ENCODE peak calls at places on chromosomes 2 and 18, in four cellular contexts. Z is K562, N is breast epithelium, B is cardiac muscle cell. R is an unnamed sample.

GRCh38 chr2:70140978-70141753 is 49.7 kb downstream of the C2orf42 start:
- DNase-seq in Z (peak; percentile 34), N (peak; percentile 80), B (no peak), R (peak; percentile 90)

GRCh38 chr2:113251118-113251517 is 27.6 kb downstream of the PAX8 start:
- DNase-seq in Z (peak; percentile 52), N (no peak), B (no peak), R (no peak)

GRCh38 chr2:167480232-167480985 is 592.1 kb downstream of the XIRP2 start:
- DNase-seq in Z (no peak), N (no peak), B (no peak), R (no peak)

GRCh38 chr2:233118601-233119000 is 58.5 kb downstream of the INPP5D start:
- DNase-seq in Z (no peak), N (no peak), B (no peak), R (peak; percentile 88)

GRCh38 chr2:37168217-37168981 is 11.6 kb upstream of the EIF2AK2 start:
- DNase-seq in Z (peak; percentile 66), N (no peak), B (peak; percentile 50), R (peak; percentile 34)

GRCh38 chr18:77133051-77133919 is 702 bp upstream of the MBP start:
- DNase-seq in Z (no peak), N (no peak), B (peak; percentile 46), R (peak; percentile 66)

GRCh38 chr2:667332-668000 is 9.7 kb downstream of the TMEM18 start:
- DNase-seq in Z (peak; percentile 61), N (no peak), B (no peak), R (no peak)

GRCh38 chr2:39256040-39256439 is 12.3 kb upstream of the CDKL4 start:
- DNase-seq in Z (no peak), N (no peak), B (no peak), R (no peak)

GRCh38 chr2:100640329-100641114 is 77.7 kb downstream of the PDCL3 start:
- DNase-seq in Z (no peak), N (no peak), B (no peak), R (no peak)

GRCh38 chr2:21438949-21439348 is 315.2 kb downstream of the TDRD15 start:
- DNase-seq in Z (no peak), N (no peak), B (no peak), R (no peak)

GRCh38 chr2:218002103-218002502 is 692 bp downstream of the TNS1 start:
- DNase-seq in Z (no peak), N (no peak), B (no peak), R (no peak)

GRCh38 chr18:7946724-7947377 is 379.7 kb downstream of the PTPRM start:
- DNase-seq in Z (no peak), N (no peak), B (peak; percentile 42), R (no peak)

GRCh38 chr2:96356889-96357288 is 21.3 kb downstream of the NCAPH start:
- DNase-seq in Z (no peak), N (no peak), B (no peak), R (no peak)

GRCh38 chr18:12726774-12727550 is 24.1 kb downstream of the PSMG2 start:
- DNase-seq in Z (peak; percentile 63), N (no peak), B (peak; percentile 73), R (peak; percentile 72)

DNA sequence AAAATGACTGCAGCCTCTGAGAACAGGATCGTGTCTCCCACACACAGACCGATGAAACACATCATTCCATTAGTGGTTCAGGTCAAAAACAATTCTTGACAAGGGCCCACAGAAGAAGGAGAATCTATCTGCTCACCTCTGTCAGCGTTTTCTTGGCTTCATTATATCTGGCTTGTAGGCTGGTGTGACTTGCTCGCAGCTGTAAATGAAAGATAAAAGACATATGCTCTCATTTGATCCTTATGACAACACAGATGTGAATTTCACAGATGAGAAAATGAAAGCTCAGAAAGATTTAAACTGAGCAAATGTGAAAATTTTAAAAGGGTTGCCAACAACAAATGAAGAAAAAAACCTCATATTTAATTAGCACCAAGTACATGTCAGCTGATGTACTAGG is 61.6 kb downstream of the CCDC93 start:
- DNase-seq in Z (no peak), N (no peak), B (no peak), R (no peak)
- H3K36me3 ChIP-seq in Z (peaks cover 83% of the 10 kb centered on the region), N (peaks cover 6% of the 10 kb centered on the region), B (peaks cover 32% of the 10 kb centered on the region), R (peaks cover 22% of the 10 kb centered on the region)

GRCh38 chr2:129849559-129850160 is 129.8 kb upstream of the RAB6C start:
- DNase-seq in Z (peak; percentile 39), N (no peak), B (peak; percentile 77), R (no peak)

GRCh38 chr2:129847043-129847442 is 132.4 kb upstream of the RAB6C start:
- DNase-seq in Z (no peak), N (no peak), B (no peak), R (no peak)
- H3K27me3 ChIP-seq in Z (no peaks in the 10 kb centered on the region), N (no peaks in the 10 kb centered on the region), B (no peaks in the 10 kb centered on the region), R (no peaks in the 10 kb centered on the region)

GRCh38 chr18:48841381-48842258 is 109.1 kb downstream of the SMAD7 start:
- DNase-seq in Z (peak; percentile 54), N (no peak), B (no peak), R (peak; percentile 65)
- H3K4me3 ChIP-seq in Z (no peak overlapping the region), N (no peak overlapping the region), B (no peak overlapping the region), R (no peak overlapping the region)

DNA sequence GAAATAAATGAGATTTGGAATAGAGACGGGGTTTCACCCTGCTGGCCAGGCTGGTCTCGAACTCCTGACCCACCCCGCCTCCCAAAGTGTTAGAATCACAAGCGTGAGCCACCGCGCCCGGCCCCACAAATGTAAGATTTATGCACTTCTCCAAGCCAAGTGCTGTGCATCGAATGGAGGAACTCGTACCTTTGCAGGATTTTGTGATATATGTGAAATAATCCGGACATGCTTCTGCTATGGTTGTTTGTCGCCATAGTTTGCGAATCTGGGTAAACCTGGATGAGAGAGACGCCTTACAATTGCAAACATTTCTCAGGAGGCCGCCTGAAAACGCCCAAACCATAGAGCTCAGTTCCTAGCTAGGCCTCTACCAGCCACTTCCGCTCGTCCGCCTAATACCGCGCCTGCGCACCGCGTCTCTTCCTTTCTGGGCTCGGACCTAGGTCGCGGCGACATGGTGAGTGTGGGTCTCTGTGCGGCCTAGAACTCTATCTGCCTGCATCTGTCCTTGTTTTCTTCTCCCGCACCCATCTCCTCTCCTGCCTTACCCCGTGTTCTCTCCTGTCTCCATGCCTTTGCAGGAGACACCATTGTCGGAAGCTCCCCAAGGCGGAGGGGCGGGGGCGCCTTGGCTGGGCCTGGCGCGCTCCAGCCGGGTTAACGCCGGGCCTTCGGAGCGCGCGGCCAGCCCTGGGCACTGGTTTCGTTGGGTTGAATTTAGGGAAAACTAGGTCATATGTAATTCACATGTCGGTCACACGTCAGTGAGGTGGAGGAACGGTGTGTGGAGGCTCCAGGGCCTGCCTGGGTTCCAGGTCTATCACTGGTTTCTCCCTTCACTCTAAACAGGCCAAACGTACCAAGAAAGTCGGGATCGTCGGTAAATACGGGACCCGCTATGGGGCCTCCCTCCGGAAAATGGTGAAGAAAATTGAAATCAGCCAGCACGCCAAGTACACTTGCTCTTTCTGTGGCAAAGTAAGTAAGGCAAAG is at the start of gene RPL37A:
- DNase-seq in Z (peak; percentile 85), N (peak; percentile 92), B (peak; percentile 96), R (peak; percentile 93)
- H3K36me3 ChIP-seq in Z (peaks cover 48% of the 10 kb centered on the region), N (no peaks in the 10 kb centered on the region), B (peaks cover 34% of the 10 kb centered on the region), R (no peaks in the 10 kb centered on the region)

GRCh38 chr18:75491361-75491760 is 63.9 kb upstream of the SMIM21 start:
- DNase-seq in Z (no peak), N (no peak), B (no peak), R (no peak)

GRCh38 chr18:75500510-75500909 is 73.0 kb upstream of the SMIM21 start:
- DNase-seq in Z (no peak), N (no peak), B (no peak), R (no peak)

GRCh38 chr18:75492897-75493296 is 65.4 kb upstream of the SMIM21 start:
- DNase-seq in Z (no peak), N (no peak), B (no peak), R (no peak)

GRCh38 chr18:75497576-75497975 is 70.1 kb upstream of the SMIM21 start:
- DNase-seq in Z (no peak), N (no peak), B (no peak), R (no peak)

DNA sequence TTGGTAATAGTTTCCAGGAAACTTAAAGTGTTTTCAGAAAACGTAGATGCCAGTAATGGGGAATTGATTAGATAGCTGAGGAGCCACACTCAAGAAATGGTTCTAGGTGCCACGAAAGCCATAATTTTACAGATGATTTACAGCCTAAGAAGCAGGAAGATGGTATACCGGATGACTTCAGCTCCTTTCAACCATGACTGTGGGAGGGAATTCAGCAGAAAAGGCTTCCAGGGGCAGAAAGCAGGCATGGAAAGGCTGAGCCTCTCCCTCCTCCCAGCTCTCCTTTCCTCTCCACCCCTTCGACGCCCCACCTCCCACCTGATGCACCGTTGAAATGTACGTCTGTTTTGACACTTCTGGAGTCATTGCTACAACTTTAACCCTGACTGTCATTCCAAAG is 68.6 kb upstream of the SMIM21 start:
- DNase-seq in Z (no peak), N (no peak), B (no peak), R (no peak)
- H3K27me3 ChIP-seq in Z (no peaks in the 10 kb centered on the region), N (no peaks in the 10 kb centered on the region), B (peaks cover 2% of the 10 kb centered on the region), R (no peaks in the 10 kb centered on the region)